ENCODE peak calls at places on chromosomes 11 and 22, in eight cellular contexts. T, Z, V, X, D, I, L and E are unnamed samples.

GRCh38 chr11:97614571-97614970 is 1224.8 kb downstream of the JRKL start:
- DNase-seq in T (no peak), Z (no peak), V (no peak), X (no peak), D (no peak), I (no peak), L (no peak), E (no peak)

GRCh38 chr22:41403532-41404318 is 22.0 kb downstream of the TEF start:
- DNase-seq in T (peak; percentile 90), Z (peak; percentile 96), V (peak; percentile 87), X (peak; percentile 31), D (peak; percentile 66), I (peak; percentile 89), L (peak; percentile 96), E (peak; percentile 96)

GRCh38 chr22:43085658-43086606 is 3.3 kb downstream of the TTLL1 start:
- DNase-seq in T (no peak), Z (no peak), V (no peak), X (no peak), D (no peak), I (peak; percentile 43), L (no peak), E (no peak)

GRCh38 chr11:118379497-118379896 is 20.1 kb downstream of the UBE4A start:
- DNase-seq in T (no peak), Z (no peak), V (no peak), X (no peak), D (no peak), I (no peak), L (no peak), E (no peak)

GRCh38 chr11:2927851-2928604 is 1.2 kb downstream of the PHLDA2 start:
- DNase-seq in T (no peak), Z (peak; percentile 44), V (no peak), X (no peak), D (no peak), I (peak; percentile 64), L (no peak), E (peak; percentile 84)

GRCh38 chr22:36374603-36375024 is 13.2 kb downstream of the MYH9 start:
- DNase-seq in T (no peak), Z (no peak), V (no peak), X (no peak), D (no peak), I (peak; percentile 66), L (peak; percentile 68), E (no peak)

GRCh38 chr11:697028-697491 is 1.4 kb downstream of the TMEM80 start:
- DNase-seq in T (no peak), Z (no peak), V (peak; percentile 42), X (no peak), D (no peak), I (no peak), L (no peak), E (no peak)

GRCh38 chr22:36406139-36406538 is 18.4 kb upstream of the MYH9 start:
- DNase-seq in T (no peak), Z (no peak), V (no peak), X (no peak), D (no peak), I (no peak), L (no peak), E (no peak)

GRCh38 chr22:30969532-30970355 is 679 bp downstream of the TUG1 start:
- DNase-seq in T (peak; percentile 43), Z (peak; percentile 6), V (no peak), X (no peak), D (no peak), I (peak; percentile 53), L (peak; percentile 31), E (no peak)

GRCh38 chr22:20015971-20016733 is 471 bp downstream of the ARVCF start:
- DNase-seq in T (no peak), Z (no peak), V (no peak), X (no peak), D (no peak), I (peak; percentile 33), L (peak; percentile 47), E (no peak)

GRCh38 chr11:117607449-117607848 is 189.6 kb downstream of the DSCAML1 start:
- DNase-seq in T (no peak), Z (no peak), V (no peak), X (no peak), D (no peak), I (no peak), L (no peak), E (no peak)

GRCh38 chr11:98365185-98365584 is 655.6 kb upstream of the CNTN5 start:
- DNase-seq in T (no peak), Z (no peak), V (no peak), X (no peak), D (no peak), I (no peak), L (no peak), E (no peak)

GRCh38 chr11:1843098-1843473 is 4.3 kb downstream of the TNNI2 start:
- DNase-seq in T (no peak), Z (no peak), V (no peak), X (no peak), D (no peak), I (no peak), L (no peak), E (no peak)

GRCh38 chr11:57644748-57645715 is 4.7 kb downstream of the YPEL4 start:
- DNase-seq in T (peak; percentile 82), Z (peak; percentile 85), V (peak; percentile 81), X (no peak), D (no peak), I (peak; percentile 87), L (peak; percentile 85), E (no peak)

GRCh38 chr11:120172054-120172881 is 34.4 kb upstream of the TRIM29 start:
- DNase-seq in T (peak; percentile 71), Z (peak; percentile 64), V (peak; percentile 75), X (no peak), D (peak; percentile 49), I (peak; percentile 73), L (peak; percentile 77), E (peak; percentile 66)

GRCh38 chr11:119363874-119364590 is 17.5 kb downstream of the USP2 start:
- DNase-seq in T (peak; percentile 73), Z (peak; percentile 31), V (peak; percentile 73), X (no peak), D (no peak), I (peak; percentile 68), L (peak; percentile 70), E (no peak)

GRCh38 chr11:961921-962320 is 36.3 kb downstream of the AP2A2 start:
- DNase-seq in T (no peak), Z (no peak), V (no peak), X (no peak), D (no peak), I (no peak), L (no peak), E (no peak)

GRCh38 chr11:122207505-122207904 is 91.5 kb upstream of the BLID start:
- DNase-seq in T (peak; percentile 27), Z (no peak), V (peak; percentile 32), X (no peak), D (no peak), I (no peak), L (no peak), E (no peak)

GRCh38 chr11:46413755-46414465 is 22.3 kb upstream of the CHRM4 start:
- DNase-seq in T (no peak), Z (peak; percentile 57), V (no peak), X (no peak), D (no peak), I (no peak), L (no peak), E (no peak)

GRCh38 chr11:6610591-6610990 is 1.4 kb downstream of the TAF10 start:
- DNase-seq in T (no peak), Z (no peak), V (no peak), X (no peak), D (no peak), I (no peak), L (no peak), E (no peak)

GRCh38 chr11:76217653-76218160 is 11.4 kb upstream of the WNT11 start:
- DNase-seq in T (no peak), Z (no peak), V (no peak), X (no peak), D (no peak), I (no peak), L (no peak), E (no peak)

GRCh38 chr11:88402192-88402715 is 64.7 kb upstream of the CTSC start:
- DNase-seq in T (no peak), Z (peak; percentile 9), V (no peak), X (no peak), D (no peak), I (no peak), L (no peak), E (no peak)

GRCh38 chr11:133082851-133083488 is 449.3 kb downstream of the OPCML start:
- DNase-seq in T (peak; percentile 51), Z (peak; percentile 11), V (peak; percentile 26), X (no peak), D (no peak), I (peak; percentile 64), L (peak; percentile 77), E (peak; percentile 12)

GRCh38 chr22:50326959-50327710 is at the start of gene DENND6B:
- DNase-seq in T (peak; percentile 85), Z (peak; percentile 49), V (peak; percentile 83), X (no peak), D (no peak), I (peak; percentile 83), L (peak; percentile 87), E (no peak)
- TF ChIP-seq POLR2A in T (no peak), Z (peak; percentile 38), V (no peak), X (peak; percentile 20), D (no peak), I (peak; percentile 67), L (no peak), E (no peak)

GRCh38 chr22:21949948-21950347 is 2.7 kb downstream of the PPM1F start:
- DNase-seq in T (no peak), Z (no peak), V (no peak), X (no peak), D (no peak), I (no peak), L (no peak), E (no peak)

GRCh38 chr22:21949569-21949918 is 3.1 kb downstream of the PPM1F start:
- DNase-seq in T (no peak), Z (no peak), V (no peak), X (no peak), D (no peak), I (no peak), L (no peak), E (no peak)

GRCh38 chr22:21951062-21951461 is 1.6 kb downstream of the PPM1F start:
- DNase-seq in T (no peak), Z (no peak), V (no peak), X (no peak), D (no peak), I (no peak), L (no peak), E (no peak)

GRCh38 chr22:21951931-21952465 is 650 bp downstream of the PPM1F start:
- DNase-seq in T (no peak), Z (no peak), V (no peak), X (no peak), D (no peak), I (peak; percentile 44), L (peak; percentile 57), E (no peak)

GRCh38 chr22:21952586-21953571 is at the start of gene PPM1F:
- DNase-seq in T (peak; percentile 90), Z (peak; percentile 51), V (peak; percentile 90), X (peak; percentile 28), D (peak; percentile 46), I (peak; percentile 90), L (peak; percentile 91), E (peak; percentile 73)
- TF ChIP-seq POLR2A in T (no peak), Z (peak; percentile 41), V (no peak), X (peak; percentile 55), D (no peak), I (no peak), L (no peak), E (peak; percentile 53)

GRCh38 chr11:79440451-79441158 is at the start of gene TENM4:
- DNase-seq in T (peak; percentile 48), Z (no peak), V (peak; percentile 73), X (no peak), D (no peak), I (peak; percentile 35), L (peak; percentile 56), E (peak; percentile 74)
- TF ChIP-seq POLR2A in T (no peak), Z (no peak), V (no peak), X (peak; percentile 63), D (no peak), I (no peak), L (no peak), E (no peak)

GRCh38 chr11:72038491-72038890 is 39.8 kb downstream of the IL18BP start:
- DNase-seq in T (peak; percentile 72), Z (no peak), V (peak; percentile 80), X (no peak), D (no peak), I (peak; percentile 61), L (peak; percentile 55), E (no peak)
- TF ChIP-seq POLR2A in T (no peak), Z (no peak), V (peak; percentile 71), X (peak; percentile 48), D (no peak), I (no peak), L (no peak), E (no peak)